ENCODE peak calls at places on chromosomes 12 and 14, in seven cellular contexts. C is left ventricle myocardium superior; F is NCI-H748 treated with DMSO at 0.1 percent for 48 hours; J is AML-193; V is GM04504; D is brain microvascular endothelial cell; B is effector memory CD8-positive, alpha-beta T cell. R is an unnamed sample.
A peak's percentile ranks its signal among the peaks of the same experiment; 100 is the strongest.

GRCh38 chr12:1279050-1279449 is 288.0 kb downstream of the ERC1 start:
- DNase-seq in V (no peak), D (no peak), J (peak; percentile 21), F (no peak), C (no peak), B (no peak), R (no peak)

GRCh38 chr12:47221256-47222023 is 141.7 kb upstream of the AMIGO2 start:
- DNase-seq in J (no peak), D (no peak), B (no peak), V (no peak), C (no peak), F (no peak), R (no peak)

GRCh38 chr12:43676183-43676813 is 82.3 kb downstream of the PUS7L start:
- DNase-seq in J (peak; percentile 51), B (no peak), C (no peak), F (no peak), D (no peak), V (no peak), R (peak; percentile 8)

GRCh38 chr12:32062841-32063240 is 43.8 kb upstream of the BICD1 start:
- DNase-seq in D (no peak), F (no peak), C (no peak), J (peak; percentile 8), B (no peak), V (no peak), R (no peak)

GRCh38 chr14:92439551-92440344 is 73.8 kb upstream of the RIN3 start:
- DNase-seq in J (no peak), D (no peak), F (no peak), C (peak; percentile 88), B (no peak), V (no peak), R (no peak)

GRCh38 chr14:59630281-59630963 is 53.8 kb upstream of the CCDC175 start:
- DNase-seq in F (peak; percentile 18), J (no peak), B (no peak), V (no peak), C (no peak), D (no peak), R (no peak)

GRCh38 chr12:58479403-58479802 is 440.9 kb downstream of the LRIG3 start:
- DNase-seq in V (no peak), C (no peak), J (no peak), B (no peak), D (no peak), F (no peak), R (no peak)

GRCh38 chr14:34365309-34365915 is 96.6 kb downstream of the SPTSSA start:
- DNase-seq in V (no peak), F (no peak), C (no peak), B (no peak), D (no peak), J (no peak), R (no peak)

GRCh38 chr14:29216774-29217232 is 450.2 kb downstream of the FOXG1 start:
- DNase-seq in B (no peak), V (no peak), J (no peak), D (no peak), C (no peak), F (no peak), R (no peak)

GRCh38 chr14:89304972-89305703 is 111.9 kb downstream of the FOXN3 start:
- DNase-seq in F (peak; percentile 38), V (no peak), D (peak; percentile 44), J (no peak), B (no peak), C (no peak), R (no peak)

GRCh38 chr14:105068818-105069217 is 3.6 kb upstream of the GPR132 start:
- DNase-seq in B (no peak), J (no peak), F (no peak), C (peak; percentile 12), V (no peak), D (no peak), R (no peak)

GRCh38 chr14:102539544-102540309 is 30.2 kb upstream of the ANKRD9 start:
- DNase-seq in J (no peak), D (peak; percentile 51), F (no peak), B (no peak), C (peak; percentile 77), V (no peak), R (no peak)

GRCh38 chr12:92552412-92553108 is 150.2 kb upstream of the PLEKHG7 start:
- DNase-seq in V (no peak), J (no peak), D (no peak), B (no peak), C (no peak), F (no peak), R (no peak)

GRCh38 chr12:2960996-2961616 is 1.9 kb downstream of the TEAD4 start:
- DNase-seq in C (no peak), F (no peak), B (no peak), V (no peak), D (no peak), J (no peak), R (no peak)

GRCh38 chr14:71647086-71647784 is 285.0 kb upstream of the RGS6 start:
- DNase-seq in B (no peak), J (no peak), F (peak; percentile 19), V (no peak), C (no peak), D (no peak), R (no peak)

GRCh38 chr14:39576726-39577125 is 144.5 kb upstream of the FBXO33 start:
- DNase-seq in J (no peak), B (no peak), C (no peak), D (no peak), V (no peak), F (no peak), R (no peak)

GRCh38 chr12:38445040-38445439 is 128.5 kb downstream of the ALG10B start:
- DNase-seq in B (no peak), C (no peak), F (no peak), D (no peak), V (no peak), J (no peak), R (no peak)

GRCh38 chr14:70698288-70698687 is 56.6 kb downstream of the TTC9 start:
- DNase-seq in B (no peak), C (peak; percentile 32), D (peak; percentile 31), J (peak; percentile 74), F (no peak), V (no peak), R (no peak)

GRCh38 chr12:76556373-76556772 is 3.2 kb downstream of the OSBPL8 start:
- DNase-seq in J (peak; percentile 6), B (no peak), C (no peak), D (no peak), F (no peak), V (no peak), R (no peak)